ENCODE peak calls at places on chromosomes 3 and 15, in seven cellular contexts. Z is activated T-helper 1 cell treated with Interleukin-2 at 50 U/mL for 16 hours, G is GM13976, C is NCI-H1694 treated with DMSO at 0.1 percent for 48 hours, V is NAMALWA, P is GM12878, N is NCI-H2171 treated with DMSO at 0.1 percent for 48 hours. D is an unnamed sample.
A peak's percentile ranks its signal among the peaks of the same experiment; 100 is the strongest.

GRCh38 chr3:47440131-47440530 is 35.6 kb downstream of the SCAP start:
- DNase-seq in Z (no peak), G (no peak), C (no peak), V (no peak), P (no peak), N (no peak), D (no peak)

GRCh38 chr15:67225336-67225735 is 29.1 kb downstream of the AAGAB start:
- DNase-seq in Z (no peak), G (no peak), C (no peak), V (no peak), P (no peak), N (no peak), D (no peak)

GRCh38 chr15:81225161-81225671 is 28.5 kb downstream of the IL16 start:
- DNase-seq in Z (no peak), G (no peak), C (no peak), V (no peak), P (no peak), N (no peak), D (peak; percentile 8)

GRCh38 chr3:175149675-175150074 is 290.5 kb downstream of the NAALADL2 start:
- DNase-seq in Z (no peak), G (no peak), C (peak; percentile 82), V (peak; percentile 96), P (peak; percentile 62), N (peak; percentile 97), D (peak; percentile 75)

GRCh38 chr3:124131158-124132115 is 139.5 kb upstream of the ROPN1 start:
- DNase-seq in Z (no peak), G (no peak), C (peak; percentile 20), V (no peak), P (no peak), N (peak; percentile 35), D (peak; percentile 53)

GRCh38 chr3:99954914-99955644 is 137.4 kb downstream of the CMSS1 start:
- DNase-seq in Z (no peak), G (no peak), C (no peak), V (no peak), P (no peak), N (no peak), D (no peak)

GRCh38 chr15:100101389-100102089 is 240.2 kb downstream of the ADAMTS17 start:
- DNase-seq in Z (no peak), G (no peak), C (no peak), V (no peak), P (no peak), N (no peak), D (no peak)

GRCh38 chr3:42456211-42456610 is 45.8 kb upstream of the LYZL4 start:
- DNase-seq in Z (no peak), G (no peak), C (no peak), V (no peak), P (no peak), N (no peak), D (no peak)

GRCh38 chr15:64305261-64305660 is 50.7 kb downstream of the CSNK1G1 start:
- DNase-seq in Z (no peak), G (no peak), C (no peak), V (no peak), P (no peak), N (no peak), D (no peak)

GRCh38 chr15:45650889-45651525 is 16.2 kb downstream of the SQOR start:
- DNase-seq in Z (no peak), G (no peak), C (no peak), V (no peak), P (no peak), N (no peak), D (no peak)

GRCh38 chr15:98668566-98669308 is 20.4 kb downstream of the IGF1R start:
- DNase-seq in Z (no peak), G (no peak), C (no peak), V (no peak), P (peak; percentile 38), N (peak; percentile 25), D (no peak)

GRCh38 chr15:65980824-65981456 is 111.6 kb downstream of the RAB11A start:
- DNase-seq in Z (no peak), G (peak; percentile 68), C (peak; percentile 16), V (peak; percentile 55), P (no peak), N (peak; percentile 51), D (peak; percentile 13)

GRCh38 chr3:191695131-191695814 is 234.3 kb downstream of the PYDC2 start:
- DNase-seq in Z (no peak), G (no peak), C (no peak), V (no peak), P (no peak), N (no peak), D (no peak)

GRCh38 chr15:92958105-92958504 is 58.0 kb downstream of the CHD2 start:
- DNase-seq in Z (peak; percentile 15), G (no peak), C (no peak), V (no peak), P (no peak), N (no peak), D (no peak)

GRCh38 chr15:68346986-68347385 is 69.4 kb downstream of the FEM1B start:
- DNase-seq in Z (no peak), G (no peak), C (no peak), V (no peak), P (no peak), N (no peak), D (no peak)

GRCh38 chr15:98948941-98949340 is 58.7 kb downstream of the PGPEP1L start:
- DNase-seq in Z (no peak), G (no peak), C (no peak), V (no peak), P (no peak), N (no peak), D (no peak)

GRCh38 chr15:68500363-68501317 is 68.7 kb upstream of the ITGA11 start:
- DNase-seq in Z (no peak), G (no peak), C (no peak), V (no peak), P (no peak), N (no peak), D (no peak)

GRCh38 chr3:46098319-46098761 is 71.1 kb upstream of the XCR1 start:
- DNase-seq in Z (peak; percentile 11), G (peak; percentile 51), C (no peak), V (peak; percentile 25), P (peak; percentile 86), N (no peak), D (no peak)

GRCh38 chr15:69744421-69745162 is 292.0 kb downstream of the RPLP1 start:
- DNase-seq in Z (no peak), G (no peak), C (no peak), V (no peak), P (no peak), N (no peak), D (no peak)

GRCh38 chr15:75202251-75203016 is 752 bp downstream of the C15orf39 start:
- DNase-seq in Z (peak; percentile 82), G (peak; percentile 85), C (peak; percentile 10), V (peak; percentile 93), P (no peak), N (peak; percentile 57), D (no peak)

GRCh38 chr15:80384442-80384841 is 19.7 kb upstream of the ARNT2 start:
- DNase-seq in Z (no peak), G (no peak), C (no peak), V (no peak), P (no peak), N (peak; percentile 4), D (no peak)